ENCODE peak calls at places on chromosomes 13 and 19, in seven cellular contexts. P is LHCN-M2; B is left lung; H is stimulated activated CD8-positive, alpha-beta memory T cell treated with anti-CD3 and anti-CD28 coated beads, Interleukin-7, amount 100 ng/mL, for 1 hour; L is mucosa of gallbladder; S is fibroblast of the conjunctiva; E is iris pigment epithelial cell. F is an unnamed sample.
A peak's percentile ranks its signal among the peaks of the same experiment; 100 is the strongest.

GRCh38 chr19:3580156-3580955 is 4.9 kb upstream of the GIPC3 start:
- DNase-seq in P (peak; percentile 93), B (no peak), H (no peak), L (no peak), S (peak; percentile 78), E (peak; percentile 92), F (peak; percentile 92)

GRCh38 chr13:49652691-49653305 is 24.5 kb downstream of the ARL11 start:
- DNase-seq in P (peak; percentile 48), B (no peak), H (no peak), L (no peak), S (no peak), E (no peak), F (peak; percentile 67)

GRCh38 chr13:107843281-107843680 is 372.1 kb downstream of the LIG4 start:
- DNase-seq in P (no peak), B (no peak), H (no peak), L (no peak), S (no peak), E (no peak), F (no peak)

GRCh38 chr13:57988276-57988675 is 356.7 kb downstream of the PCDH17 start:
- DNase-seq in P (no peak), B (no peak), H (no peak), L (no peak), S (no peak), E (no peak), F (no peak)

GRCh38 chr13:102724923-102725322 is 30.1 kb upstream of the METTL21C start:
- DNase-seq in P (peak; percentile 69), B (no peak), H (no peak), L (no peak), S (peak; percentile 63), E (peak; percentile 70), F (no peak)

GRCh38 chr13:103289661-103290060 is 223.4 kb upstream of the SLC10A2 start:
- DNase-seq in P (no peak), B (no peak), H (no peak), L (no peak), S (no peak), E (peak; percentile 45), F (no peak)

GRCh38 chr13:21936674-21937073 is 265.8 kb downstream of the FGF9 start:
- DNase-seq in P (no peak), B (no peak), H (no peak), L (no peak), S (no peak), E (no peak), F (no peak)

GRCh38 chr19:58554494-58555368 is at the start of gene CHMP2A:
- DNase-seq in P (peak; percentile 96), B (peak; percentile 98), H (peak; percentile 97), L (peak; percentile 99), S (peak; percentile 93), E (peak; percentile 96), F (peak; percentile 98)

GRCh38 chr19:36210497-36210896 is 4.0 kb downstream of the ZNF565 start:
- DNase-seq in P (no peak), B (no peak), H (no peak), L (no peak), S (no peak), E (peak; percentile 52), F (no peak)

GRCh38 chr19:15640294-15640903 is at the start of gene CYP4F3:
- DNase-seq in P (no peak), B (peak; percentile 76), H (no peak), L (peak; percentile 94), S (no peak), E (peak; percentile 12), F (peak; percentile 36)

GRCh38 chr13:92657565-92657964 is 569.0 kb upstream of the GPC6 start:
- DNase-seq in P (no peak), B (no peak), H (no peak), L (no peak), S (no peak), E (peak; percentile 40), F (no peak)

GRCh38 chr13:97911311-97912138 is 42.0 kb upstream of the IPO5 start:
- DNase-seq in P (peak; percentile 46), B (no peak), H (no peak), L (no peak), S (no peak), E (peak; percentile 19), F (peak; percentile 15)

F was measured in adrenal gland.